ENCODE peak calls at places on chromosomes 3 and 15, in five cellular contexts. R is cardiac muscle cell, L is breast epithelium, N is HepG2, W is right atrium auricular region. C is an unnamed sample.
A peak's percentile ranks its signal among the peaks of the same experiment; 100 is the strongest.

GRCh38 chr3:107745354-107745753 is 222.6 kb downstream of the BBX start:
- DNase-seq in R (no peak), N (no peak), W (no peak), L (no peak), C (no peak)

GRCh38 chr3:166734734-166735133 is 645.4 kb downstream of the ZBBX start:
- DNase-seq in W (no peak), N (no peak), R (no peak), L (no peak), C (no peak)

GRCh38 chr3:116153174-116153573 is 292.1 kb downstream of the LSAMP start:
- DNase-seq in R (no peak), L (no peak), W (no peak), N (no peak), C (no peak)

GRCh38 chr3:110881069-110881468 is 190.5 kb upstream of the NECTIN3 start:
- DNase-seq in W (no peak), N (peak; percentile 63), L (peak; percentile 82), R (peak; percentile 4), C (peak; percentile 89)

GRCh38 chr3:155242342-155242741 is 51.1 kb downstream of the STRIT1 start:
- DNase-seq in L (no peak), W (no peak), N (no peak), R (no peak), C (no peak)

GRCh38 chr3:59451041-59451763 is 401.4 kb upstream of the CFAP20DC start:
- DNase-seq in L (no peak), N (no peak), W (no peak), R (peak; percentile 23), C (no peak)

GRCh38 chr3:38000965-38001455 is 10.4 kb downstream of the VILL start:
- DNase-seq in N (no peak), R (no peak), L (no peak), W (no peak), C (peak; percentile 24)

GRCh38 chr3:179455954-179456353 is 4.7 kb upstream of the GNB4 start:
- DNase-seq in N (no peak), W (no peak), R (no peak), L (no peak), C (no peak)

GRCh38 chr3:126487151-126487771 is 11.6 kb upstream of the ZXDC start:
- DNase-seq in W (no peak), N (peak; percentile 58), L (no peak), R (no peak), C (no peak)

GRCh38 chr3:146134348-146135117 is 26.5 kb downstream of the PLOD2 start:
- DNase-seq in W (no peak), L (no peak), N (peak; percentile 36), R (no peak), C (no peak)

GRCh38 chr3:127182446-127182845 is 10.5 kb upstream of the PRR23E start:
- DNase-seq in N (no peak), L (no peak), W (no peak), R (no peak), C (no peak)

GRCh38 chr3:9192238-9192637 is 57.2 kb downstream of the SRGAP3 start:
- DNase-seq in R (no peak), W (no peak), N (peak; percentile 21), L (no peak), C (peak; percentile 43)

GRCh38 chr3:65268411-65268810 is 580.6 kb upstream of the ADAMTS9 start:
- DNase-seq in N (no peak), L (no peak), R (no peak), W (no peak), C (no peak)

GRCh38 chr3:64225695-64226499 is 631 bp upstream of the PRICKLE2 start:
- DNase-seq in L (no peak), R (no peak), N (no peak), W (no peak), C (no peak)
- H3K4me3 ChIP-seq in L (peak overlapping the region; percentile 43), R (no peak overlapping the region), N (no peak overlapping the region), W (peak overlapping the region; percentile 17), C (peak overlapping the region; percentile 32)

DNA sequence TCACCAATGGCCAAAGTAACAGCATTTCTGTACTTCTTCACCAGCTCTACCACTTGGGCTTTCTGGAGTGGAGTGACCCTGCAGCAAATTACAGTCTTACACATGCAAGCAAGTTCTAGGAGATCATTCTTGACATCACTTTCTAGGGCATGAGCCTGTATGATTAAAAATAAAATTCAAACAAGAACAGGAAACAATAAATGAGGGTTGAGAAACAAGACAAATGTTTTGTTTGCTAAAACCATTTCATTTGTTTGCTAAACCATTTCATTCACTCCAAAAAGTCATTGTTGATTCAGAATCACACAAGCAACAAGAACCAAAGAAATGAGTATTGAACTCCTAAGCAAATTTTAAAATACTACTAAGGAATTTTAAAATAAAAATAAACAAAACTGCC is 220.9 kb downstream of the ATP8B4 start:
- DNase-seq in N (no peak), W (no peak), R (no peak), L (no peak), C (no peak)
- H3K4me1 ChIP-seq in N (no peaks in the 10 kb centered on the region), W (no peaks in the 10 kb centered on the region), R (peaks cover 14% of the 10 kb centered on the region), L (peaks cover 12% of the 10 kb centered on the region), C (no peaks in the 10 kb centered on the region)

GRCh38 chr15:100118546-100118945 is 223.2 kb downstream of the ADAMTS17 start:
- DNase-seq in W (no peak), N (no peak), R (no peak), L (no peak), C (no peak)

GRCh38 chr15:100115711-100116090 is 226.1 kb downstream of the ADAMTS17 start:
- DNase-seq in N (no peak), L (no peak), W (peak; percentile 74), R (no peak), C (no peak)

GRCh38 chr15:100114526-100114925 is 227.2 kb downstream of the ADAMTS17 start:
- DNase-seq in L (no peak), W (peak; percentile 75), R (peak; percentile 60), N (no peak), C (no peak)

GRCh38 chr15:100115066-100115710 is 226.6 kb downstream of the ADAMTS17 start:
- DNase-seq in N (no peak), L (no peak), W (no peak), R (no peak), C (no peak)

DNA sequence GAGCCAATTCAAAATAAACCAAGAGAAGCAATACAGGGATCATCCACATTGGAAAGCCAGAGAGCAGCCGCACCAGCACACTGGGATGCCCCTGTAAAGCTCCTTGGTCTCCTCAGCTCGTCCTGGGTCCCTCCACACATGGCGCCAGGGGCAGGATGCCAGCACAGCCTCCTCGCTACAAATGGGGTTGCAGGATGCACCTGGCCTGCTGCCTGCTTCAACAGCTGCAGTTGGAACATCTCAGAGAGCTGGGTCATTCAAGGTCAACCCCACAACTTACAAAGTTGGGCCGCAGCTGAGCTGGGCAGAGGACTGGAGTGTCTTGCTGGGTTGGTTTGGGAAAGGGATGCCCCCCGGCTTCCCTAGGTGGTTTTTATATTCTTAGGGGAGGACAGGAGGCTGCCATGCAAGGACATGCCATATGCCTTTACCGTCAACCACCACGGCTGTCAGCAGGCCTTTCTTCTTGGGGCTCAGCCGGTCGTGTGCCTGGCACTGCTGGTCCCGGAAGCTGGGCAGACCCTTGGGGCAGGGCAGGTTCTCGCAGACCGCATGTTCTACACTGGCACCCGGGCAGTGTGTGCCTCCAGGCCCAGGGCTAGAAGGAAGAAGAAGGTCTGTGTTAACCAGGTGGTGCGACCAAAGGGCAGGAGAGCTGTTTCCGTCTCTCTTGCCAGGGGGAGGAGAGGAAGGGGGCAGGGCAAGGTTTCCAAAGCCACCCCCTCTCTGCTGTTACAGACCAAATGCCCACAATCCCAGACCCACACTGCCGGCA is 225.2 kb downstream of the ADAMTS17 start:
- DNase-seq in R (no peak), W (no peak), L (no peak), N (no peak), C (no peak)
- H3K36me3 ChIP-seq in R (no peaks in the 10 kb centered on the region), W (no peaks in the 10 kb centered on the region), L (no peaks in the 10 kb centered on the region), N (no peaks in the 10 kb centered on the region), C (no peaks in the 10 kb centered on the region)

DNA sequence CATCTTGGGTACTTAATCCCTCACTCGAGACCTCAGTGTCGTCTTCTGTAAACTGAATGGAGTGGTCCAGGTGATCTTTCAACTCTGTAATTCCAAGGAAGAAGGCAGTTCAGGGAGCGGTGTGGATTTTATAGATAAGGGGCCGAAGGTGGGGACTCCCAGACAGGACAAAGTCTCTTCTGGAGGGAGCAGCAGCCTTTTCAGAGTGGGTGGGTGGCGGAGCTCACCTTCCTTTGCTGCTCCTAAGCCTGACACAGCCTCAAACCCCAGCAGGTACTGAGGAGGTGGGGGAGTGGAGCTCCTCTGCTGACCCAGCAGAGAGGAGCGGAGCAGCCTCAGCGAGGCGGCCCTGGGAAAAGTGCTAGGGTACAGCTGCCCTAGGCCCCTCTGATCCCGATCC is 72.1 kb downstream of the SLC30A4 start:
- DNase-seq in W (no peak), L (no peak), N (no peak), R (no peak), C (no peak)
- H3K4me3 ChIP-seq in W (no peak overlapping the region), L (no peak overlapping the region), N (no peak overlapping the region), R (no peak overlapping the region), C (peak overlapping the region; percentile 22)

GRCh38 chr15:69755571-69756310 is 303.1 kb downstream of the RPLP1 start:
- DNase-seq in W (no peak), R (no peak), N (no peak), L (no peak), C (no peak)
- H3K4me1 ChIP-seq in W (no peaks in the 10 kb centered on the region), R (no peaks in the 10 kb centered on the region), N (peaks cover 8% of the 10 kb centered on the region), L (no peaks in the 10 kb centered on the region), C (peaks cover 49% of the 10 kb centered on the region)

GRCh38 chr3:45933586-45933985 is 9.7 kb upstream of the CXCR6 start:
- DNase-seq in W (no peak), L (no peak), N (no peak), R (peak; percentile 60), C (no peak)

GRCh38 chr3:45931476-45931875 is 11.8 kb upstream of the CXCR6 start:
- DNase-seq in W (no peak), R (no peak), N (no peak), L (no peak), C (no peak)

GRCh38 chr3:45936261-45936660 is 7.0 kb upstream of the CXCR6 start:
- DNase-seq in W (no peak), R (no peak), N (no peak), L (no peak), C (no peak)

GRCh38 chr3:45929042-45929679 is 14.1 kb upstream of the CXCR6 start:
- DNase-seq in R (peak; percentile 51), W (no peak), N (peak; percentile 12), L (no peak), C (peak; percentile 41)

DNA sequence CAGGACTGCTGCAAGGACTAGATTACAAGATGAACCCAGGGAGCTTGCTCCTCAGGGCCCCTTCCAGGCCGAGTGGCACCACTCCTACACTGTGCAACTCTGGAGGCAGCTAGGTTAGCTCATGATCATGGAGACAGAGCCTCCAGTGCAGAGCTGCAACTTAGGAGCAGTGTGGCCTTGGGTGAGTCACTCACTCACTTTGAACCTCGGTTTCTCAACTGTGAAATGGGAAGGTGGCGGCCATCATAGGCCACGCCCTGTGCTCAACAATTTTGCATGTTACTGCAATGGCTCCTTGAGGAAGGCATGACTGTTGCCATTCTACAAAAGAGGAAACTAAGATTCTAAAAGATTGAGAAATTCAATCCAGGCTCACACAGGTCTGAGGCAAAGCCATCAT is 11.2 kb upstream of the CXCR6 start:
- DNase-seq in N (no peak), L (no peak), W (no peak), R (no peak), C (no peak)
- H3K36me3 ChIP-seq in N (peaks cover 22% of the 10 kb centered on the region), L (peaks cover 12% of the 10 kb centered on the region), W (peaks cover 96% of the 10 kb centered on the region), R (peaks cover 16% of the 10 kb centered on the region), C (peaks cover 49% of the 10 kb centered on the region)

GRCh38 chr3:4321732-4322131 is 18.6 kb downstream of the SETMAR start:
- DNase-seq in W (no peak), R (no peak), N (no peak), L (no peak), C (no peak)
- H3K4me3 ChIP-seq in W (no peak overlapping the region), R (no peak overlapping the region), N (no peak overlapping the region), L (no peak overlapping the region), C (no peak overlapping the region)

C was measured in stomach.